ENCODE peak calls at places on chromosomes 6 and 20, in ten cellular contexts. R, T, N, S, Z, L, W, E, M and G are unnamed samples.

GRCh38 chr20:34301587-34302311 is 1.4 kb downstream of the AHCY start:
- DNase-seq in R (no peak), Z (no peak), E (no peak), W (no peak), T (no peak), S (no peak), M (peak), L (no peak), N (peak), G (no peak)

GRCh38 chr6:44052419-44053011 is 74.7 kb downstream of the MRPL14 start:
- DNase-seq in L (peak), Z (peak), T (no peak), S (peak), M (no peak), W (peak), R (no peak), E (peak), N (no peak), G (no peak)

GRCh38 chr20:31570735-31571617 is 34.1 kb upstream of the ID1 start:
- DNase-seq in L (no peak), N (no peak), R (no peak), W (peak), E (no peak), S (no peak), M (no peak), Z (peak), T (no peak), G (no peak)

GRCh38 chr6:5379647-5380242 is 118.4 kb downstream of the FARS2 start:
- DNase-seq in R (no peak), W (peak), M (peak), T (peak), E (no peak), Z (peak), N (peak), L (peak), S (no peak), G (peak)

GRCh38 chr20:4812641-4813075 is 90.9 kb downstream of the PRND start:
- DNase-seq in M (peak), T (peak), Z (no peak), W (no peak), L (no peak), R (no peak), E (no peak), S (no peak), N (peak), G (no peak)

GRCh38 chr6:4929319-4929718 is 74.5 kb downstream of the RPP40 start:
- DNase-seq in T (no peak), R (no peak), Z (no peak), S (no peak), N (no peak), W (no peak), E (no peak), L (no peak), M (no peak), G (no peak)

GRCh38 chr20:58707770-58708169 is 15.2 kb downstream of the NPEPL1 start:
- DNase-seq in T (no peak), M (no peak), R (no peak), S (no peak), N (no peak), L (no peak), Z (no peak), W (no peak), E (peak), G (no peak)

GRCh38 chr6:98560418-98560817 is 274.0 kb upstream of the POU3F2 start:
- DNase-seq in L (no peak), E (no peak), R (no peak), Z (no peak), W (no peak), N (no peak), S (no peak), M (no peak), T (no peak), G (no peak)

GRCh38 chr6:154514481-154514880 is 4.0 kb upstream of the CNKSR3 start:
- DNase-seq in S (no peak), E (no peak), R (no peak), L (no peak), N (no peak), T (no peak), W (no peak), M (no peak), Z (no peak), G (no peak)

GRCh38 chr6:167244064-167244949 is 46.8 kb upstream of the UNC93A start:
- DNase-seq in M (no peak), S (no peak), R (no peak), E (no peak), T (no peak), Z (no peak), L (no peak), N (no peak), W (no peak), G (no peak)

GRCh38 chr20:21516180-21516567 is 2.3 kb upstream of the NKX2-2 start:
- DNase-seq in M (no peak), Z (no peak), R (no peak), L (no peak), N (no peak), S (no peak), T (no peak), W (no peak), E (no peak), G (no peak)

GRCh38 chr6:78947962-78948361 is 80.6 kb downstream of the IRAK1BP1 start:
- DNase-seq in M (no peak), T (no peak), L (peak), S (no peak), R (no peak), Z (no peak), W (peak), E (no peak), N (no peak), G (no peak)

GRCh38 chr20:3046677-3047462 is 1.0 kb downstream of the MRPS26 start:
- DNase-seq in E (no peak), W (no peak), R (no peak), S (no peak), M (no peak), T (peak), N (peak), Z (no peak), L (no peak), G (peak)

GRCh38 chr6:170096803-170097504 is 193.9 kb downstream of the DLL1 start:
- DNase-seq in S (no peak), T (no peak), Z (no peak), W (no peak), M (no peak), N (no peak), E (no peak), L (no peak), R (no peak), G (no peak)

GRCh38 chr20:13068336-13068735 is 59.6 kb downstream of the SPTLC3 start:
- DNase-seq in R (no peak), S (no peak), W (no peak), Z (no peak), L (no peak), E (no peak), T (no peak), M (no peak), N (no peak), G (no peak)

GRCh38 chr20:34579191-34579661 is 20.7 kb downstream of the MAP1LC3A start:
- DNase-seq in R (no peak), N (no peak), M (no peak), W (peak), Z (peak), S (peak), T (no peak), L (peak), E (peak), G (peak)

GRCh38 chr6:131782764-131783163 is 25.1 kb upstream of the ENPP1 start:
- DNase-seq in N (no peak), Z (no peak), L (peak), T (no peak), W (peak), S (no peak), M (no peak), E (no peak), R (no peak), G (no peak)